ENCODE peak calls at places on chromosomes 7 and 10, in ten cellular contexts. One of them, this sample, is unnamed.

GRCh38 chr7:139523199-139523941 is at the start of gene CLEC2L:
- DNase-seq in suprapubic skin: no peak
- DNase-seq in transverse colon: no peak
- DNase-seq in GM12878: no peak
- DNase-seq in HCT116: no peak
- DNase-seq in stomach: no peak
- DNase-seq in prostate gland: no peak
- DNase-seq in sigmoid colon: no peak
- DNase-seq in esophagus muscularis mucosa: no peak
- DNase-seq in K562: no peak
- DNase-seq in this sample: no peak

GRCh38 chr7:84912993-84913635 is 273.7 kb downstream of the SEMA3D start:
- DNase-seq in K562: peak; percentile 60
- DNase-seq in HCT116: no peak
- DNase-seq in GM12878: no peak
- DNase-seq in transverse colon: no peak
- DNase-seq in prostate gland: no peak
- DNase-seq in suprapubic skin: no peak
- DNase-seq in sigmoid colon: no peak
- DNase-seq in stomach: no peak
- DNase-seq in esophagus muscularis mucosa: no peak
- DNase-seq in this sample: no peak

GRCh38 chr10:28678687-28679457 is 1.6 kb downstream of the BAMBI start:
- DNase-seq in suprapubic skin: no peak
- DNase-seq in K562: peak; percentile 73
- DNase-seq in GM12878: no peak
- DNase-seq in prostate gland: no peak
- DNase-seq in HCT116: no peak
- DNase-seq in transverse colon: no peak
- DNase-seq in sigmoid colon: no peak
- DNase-seq in stomach: no peak
- DNase-seq in esophagus muscularis mucosa: no peak
- DNase-seq in this sample: no peak

GRCh38 chr10:79209340-79209739 is 137.9 kb upstream of the PPIF start:
- DNase-seq in sigmoid colon: no peak
- DNase-seq in suprapubic skin: no peak
- DNase-seq in HCT116: no peak
- DNase-seq in transverse colon: no peak
- DNase-seq in GM12878: no peak
- DNase-seq in esophagus muscularis mucosa: no peak
- DNase-seq in K562: no peak
- DNase-seq in prostate gland: no peak
- DNase-seq in stomach: no peak
- DNase-seq in this sample: no peak

GRCh38 chr10:87675396-87676376 is 16.0 kb downstream of the PAPSS2 start:
- DNase-seq in transverse colon: no peak
- DNase-seq in HCT116: no peak
- DNase-seq in K562: no peak
- DNase-seq in esophagus muscularis mucosa: no peak
- DNase-seq in stomach: no peak
- DNase-seq in suprapubic skin: no peak
- DNase-seq in prostate gland: no peak
- DNase-seq in sigmoid colon: no peak
- DNase-seq in GM12878: no peak
- DNase-seq in this sample: no peak

GRCh38 chr7:46660402-46660801 is 739.3 kb upstream of the IGFBP3 start:
- DNase-seq in suprapubic skin: no peak
- DNase-seq in stomach: no peak
- DNase-seq in sigmoid colon: no peak
- DNase-seq in prostate gland: no peak
- DNase-seq in esophagus muscularis mucosa: no peak
- DNase-seq in transverse colon: no peak
- DNase-seq in HCT116: no peak
- DNase-seq in K562: no peak
- DNase-seq in GM12878: no peak
- DNase-seq in this sample: no peak

GRCh38 chr7:46369933-46370654 is 449.0 kb upstream of the IGFBP3 start:
- DNase-seq in stomach: no peak
- DNase-seq in HCT116: peak; percentile 7
- DNase-seq in K562: no peak
- DNase-seq in prostate gland: no peak
- DNase-seq in suprapubic skin: no peak
- DNase-seq in sigmoid colon: no peak
- DNase-seq in esophagus muscularis mucosa: no peak
- DNase-seq in GM12878: no peak
- DNase-seq in transverse colon: no peak
- DNase-seq in this sample: no peak

GRCh38 chr7:23945472-23945871 is 235.5 kb downstream of the STK31 start:
- DNase-seq in K562: no peak
- DNase-seq in sigmoid colon: no peak
- DNase-seq in esophagus muscularis mucosa: no peak
- DNase-seq in transverse colon: no peak
- DNase-seq in suprapubic skin: no peak
- DNase-seq in stomach: no peak
- DNase-seq in prostate gland: no peak
- DNase-seq in GM12878: no peak
- DNase-seq in HCT116: no peak
- DNase-seq in this sample: no peak

GRCh38 chr7:106071356-106071998 is 40.6 kb downstream of the SYPL1 start:
- DNase-seq in stomach: peak; percentile 71
- DNase-seq in transverse colon: peak; percentile 68
- DNase-seq in prostate gland: peak; percentile 61
- DNase-seq in HCT116: no peak
- DNase-seq in K562: no peak
- DNase-seq in sigmoid colon: no peak
- DNase-seq in suprapubic skin: no peak
- DNase-seq in GM12878: peak; percentile 98
- DNase-seq in esophagus muscularis mucosa: no peak
- DNase-seq in this sample: peak; percentile 73

GRCh38 chr7:92843034-92843760 is 6.8 kb upstream of the CDK6 start:
- DNase-seq in esophagus muscularis mucosa: no peak
- DNase-seq in sigmoid colon: no peak
- DNase-seq in GM12878: no peak
- DNase-seq in suprapubic skin: no peak
- DNase-seq in prostate gland: no peak
- DNase-seq in HCT116: no peak
- DNase-seq in K562: peak; percentile 30
- DNase-seq in transverse colon: no peak
- DNase-seq in stomach: no peak
- DNase-seq in this sample: no peak

GRCh38 chr7:86748843-86749720 is 105.4 kb downstream of the GRM3 start:
- DNase-seq in transverse colon: no peak
- DNase-seq in suprapubic skin: no peak
- DNase-seq in K562: no peak
- DNase-seq in HCT116: no peak
- DNase-seq in stomach: no peak
- DNase-seq in GM12878: no peak
- DNase-seq in esophagus muscularis mucosa: no peak
- DNase-seq in prostate gland: no peak
- DNase-seq in sigmoid colon: no peak
- DNase-seq in this sample: no peak

GRCh38 chr10:4982764-4983226 is 19.6 kb downstream of the AKR1C1 start:
- DNase-seq in prostate gland: no peak
- DNase-seq in stomach: peak; percentile 81
- DNase-seq in GM12878: no peak
- DNase-seq in suprapubic skin: no peak
- DNase-seq in K562: peak; percentile 24
- DNase-seq in sigmoid colon: no peak
- DNase-seq in HCT116: no peak
- DNase-seq in esophagus muscularis mucosa: no peak
- DNase-seq in transverse colon: no peak
- DNase-seq in this sample: no peak

GRCh38 chr10:72679838-72680241 is 12.1 kb upstream of the MCU start:
- DNase-seq in sigmoid colon: no peak
- DNase-seq in HCT116: no peak
- DNase-seq in suprapubic skin: no peak
- DNase-seq in prostate gland: no peak
- DNase-seq in K562: no peak
- DNase-seq in transverse colon: no peak
- DNase-seq in stomach: no peak
- DNase-seq in esophagus muscularis mucosa: peak; percentile 34
- DNase-seq in GM12878: no peak
- DNase-seq in this sample: no peak

GRCh38 chr10:13707156-13707881 is 120.6 kb downstream of the PRPF18 start:
- DNase-seq in K562: peak; percentile 84
- DNase-seq in esophagus muscularis mucosa: no peak
- DNase-seq in prostate gland: peak; percentile 77
- DNase-seq in stomach: peak; percentile 75
- DNase-seq in HCT116: no peak
- DNase-seq in transverse colon: peak; percentile 75
- DNase-seq in suprapubic skin: no peak
- DNase-seq in sigmoid colon: peak; percentile 93
- DNase-seq in GM12878: no peak
- DNase-seq in this sample: peak; percentile 65

GRCh38 chr10:3484306-3485187 is 300.5 kb downstream of the KLF6 start:
- DNase-seq in suprapubic skin: no peak
- DNase-seq in sigmoid colon: no peak
- DNase-seq in transverse colon: no peak
- DNase-seq in stomach: no peak
- DNase-seq in GM12878: peak; percentile 53
- DNase-seq in K562: no peak
- DNase-seq in HCT116: no peak
- DNase-seq in prostate gland: no peak
- DNase-seq in esophagus muscularis mucosa: no peak
- DNase-seq in this sample: no peak
- TF ChIP-seq POLR2A in suprapubic skin: no peak
- TF ChIP-seq POLR2A in sigmoid colon: no peak
- TF ChIP-seq POLR2A in transverse colon: no peak
- TF ChIP-seq POLR2A in stomach: no peak
- TF ChIP-seq POLR2A in GM12878: peak; percentile 74
- TF ChIP-seq POLR2A in K562: no peak
- TF ChIP-seq POLR2A in HCT116: no peak
- TF ChIP-seq POLR2A in prostate gland: no peak
- TF ChIP-seq POLR2A in esophagus muscularis mucosa: no peak
- TF ChIP-seq POLR2A in this sample: no peak

GRCh38 chr7:108605582-108606173 is 36.0 kb downstream of the DNAJB9 start:
- DNase-seq in prostate gland: no peak
- DNase-seq in stomach: no peak
- DNase-seq in GM12878: no peak
- DNase-seq in sigmoid colon: no peak
- DNase-seq in suprapubic skin: no peak
- DNase-seq in HCT116: no peak
- DNase-seq in K562: no peak
- DNase-seq in transverse colon: no peak
- DNase-seq in esophagus muscularis mucosa: no peak
- DNase-seq in this sample: no peak
- TF ChIP-seq POLR2AphosphoS5 in prostate gland: no peak
- TF ChIP-seq POLR2AphosphoS5 in stomach: no peak
- TF ChIP-seq POLR2AphosphoS5 in GM12878: no peak
- TF ChIP-seq POLR2AphosphoS5 in sigmoid colon: no peak
- TF ChIP-seq POLR2AphosphoS5 in suprapubic skin: no peak
- TF ChIP-seq POLR2AphosphoS5 in HCT116: no peak
- TF ChIP-seq POLR2AphosphoS5 in K562: no peak
- TF ChIP-seq POLR2AphosphoS5 in transverse colon: no peak
- TF ChIP-seq POLR2AphosphoS5 in esophagus muscularis mucosa: no peak
- TF ChIP-seq POLR2AphosphoS5 in this sample: no peak

GRCh38 chr10:314381-314780 is 179.1 kb downstream of the ZMYND11 start:
- DNase-seq in stomach: no peak
- DNase-seq in GM12878: no peak
- DNase-seq in HCT116: no peak
- DNase-seq in esophagus muscularis mucosa: no peak
- DNase-seq in K562: no peak
- DNase-seq in prostate gland: no peak
- DNase-seq in transverse colon: no peak
- DNase-seq in suprapubic skin: no peak
- DNase-seq in sigmoid colon: no peak
- DNase-seq in this sample: no peak
- H3K27ac ChIP-seq in stomach: no peak overlapping the region
- H3K27ac ChIP-seq in GM12878: no peak overlapping the region
- H3K27ac ChIP-seq in HCT116: no peak overlapping the region
- H3K27ac ChIP-seq in esophagus muscularis mucosa: no peak overlapping the region
- H3K27ac ChIP-seq in K562: no peak overlapping the region
- H3K27ac ChIP-seq in prostate gland: no peak overlapping the region
- H3K27ac ChIP-seq in transverse colon: no peak overlapping the region
- H3K27ac ChIP-seq in suprapubic skin: no peak overlapping the region
- H3K27ac ChIP-seq in sigmoid colon: no peak overlapping the region
- H3K27ac ChIP-seq in this sample: no peak overlapping the region

DNA sequence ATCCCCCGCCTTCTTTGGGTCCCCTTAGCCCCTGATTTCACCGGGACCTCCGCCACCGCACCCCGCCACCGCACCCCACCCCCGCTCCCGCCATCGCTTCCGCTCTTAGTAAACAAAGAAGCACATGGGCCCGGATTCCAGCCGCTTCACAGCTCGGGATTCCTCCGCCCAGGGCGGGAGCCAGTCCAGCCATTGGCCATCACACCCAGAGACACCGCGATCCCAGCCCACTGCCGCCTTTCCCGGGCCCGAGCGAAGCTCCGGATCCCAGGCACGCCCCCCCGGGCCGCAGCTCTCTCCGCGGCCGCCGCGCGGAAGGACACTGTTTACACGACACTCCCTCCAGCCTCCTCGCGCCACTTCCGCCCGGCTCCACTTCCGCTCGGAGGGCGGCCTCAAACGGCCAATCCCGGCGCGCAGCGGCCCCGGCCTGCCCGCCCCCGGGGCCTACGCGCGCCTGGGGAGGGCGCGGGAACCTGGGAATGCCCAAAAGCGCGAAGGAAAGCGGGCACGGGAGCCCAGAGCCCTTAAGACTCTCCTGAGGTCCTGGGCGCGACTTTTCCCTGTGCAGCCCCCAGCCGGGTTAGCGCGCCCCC is 679 bp downstream of the MCM7 start:
- DNase-seq in esophagus muscularis mucosa: peak; percentile 97
- DNase-seq in GM12878: peak; percentile 56
- DNase-seq in K562: peak; percentile 96
- DNase-seq in transverse colon: peak; percentile 95
- DNase-seq in sigmoid colon: peak; percentile 97
- DNase-seq in HCT116: peak; percentile 92
- DNase-seq in stomach: peak; percentile 95
- DNase-seq in suprapubic skin: peak; percentile 96
- DNase-seq in prostate gland: peak; percentile 95
- DNase-seq in this sample: peak; percentile 94
- TF ChIP-seq POLR2A in esophagus muscularis mucosa: no peak
- TF ChIP-seq POLR2A in GM12878: peak; percentile 54
- TF ChIP-seq POLR2A in K562: no peak
- TF ChIP-seq POLR2A in transverse colon: peak; percentile 53
- TF ChIP-seq POLR2A in sigmoid colon: no peak
- TF ChIP-seq POLR2A in HCT116: no peak
- TF ChIP-seq POLR2A in stomach: no peak
- TF ChIP-seq POLR2A in suprapubic skin: no peak
- TF ChIP-seq POLR2A in prostate gland: peak; percentile 60
- TF ChIP-seq POLR2A in this sample: no peak

DNA sequence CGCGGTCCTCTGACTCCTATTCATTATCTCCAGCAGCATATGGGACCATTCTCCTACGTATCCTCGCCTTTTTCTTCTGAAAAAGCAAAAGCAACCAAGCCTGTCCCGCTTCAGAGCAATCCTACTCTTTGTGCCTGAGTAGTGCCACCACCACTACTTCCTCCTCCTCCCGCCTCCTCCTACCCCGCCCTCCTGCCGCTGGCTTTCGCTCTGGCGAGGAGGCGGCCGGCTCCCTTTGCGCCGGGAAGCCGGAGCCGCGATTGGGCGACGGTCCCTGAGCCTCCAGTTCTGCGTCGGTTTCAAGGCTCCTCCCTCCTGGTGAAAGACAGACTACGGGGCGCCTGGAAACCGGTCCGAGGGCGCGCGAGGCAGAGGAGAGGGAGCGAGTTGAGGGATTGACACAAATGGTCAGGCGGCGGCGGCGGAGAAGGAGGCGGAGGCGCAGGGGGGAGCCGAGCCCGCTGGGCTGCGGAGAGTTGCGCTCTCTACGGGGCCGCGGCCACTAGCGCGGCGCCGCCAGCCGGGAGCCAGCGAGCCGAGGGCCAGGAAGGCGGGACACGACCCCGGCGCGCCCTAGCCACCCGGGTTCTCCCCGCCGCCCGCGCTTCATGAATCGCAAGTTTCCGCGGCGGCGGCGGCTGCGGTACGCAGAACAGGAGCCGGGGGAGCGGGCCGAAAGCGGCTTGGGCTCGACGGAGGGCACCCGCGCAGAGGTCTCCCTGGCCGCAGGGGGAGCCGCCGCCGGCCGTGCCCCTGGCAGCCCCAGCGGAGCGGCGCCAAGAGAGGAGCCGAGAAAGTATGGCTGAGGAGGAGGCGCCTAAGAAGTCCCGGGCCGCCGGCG is at the start of gene FZD1:
- DNase-seq in suprapubic skin: peak; percentile 98
- DNase-seq in HCT116: peak; percentile 95
- DNase-seq in stomach: peak; percentile 95
- DNase-seq in transverse colon: peak; percentile 96
- DNase-seq in K562: peak; percentile 99
- DNase-seq in GM12878: peak; percentile 66
- DNase-seq in sigmoid colon: peak; percentile 98
- DNase-seq in prostate gland: peak; percentile 98
- DNase-seq in esophagus muscularis mucosa: peak; percentile 99
- DNase-seq in this sample: peak; percentile 95
- TF ChIP-seq POLR2AphosphoS5 in suprapubic skin: peak; percentile 94
- TF ChIP-seq POLR2AphosphoS5 in HCT116: peak; percentile 48
- TF ChIP-seq POLR2AphosphoS5 in stomach: peak; percentile 73
- TF ChIP-seq POLR2AphosphoS5 in transverse colon: peak; percentile 84
- TF ChIP-seq POLR2AphosphoS5 in K562: peak; percentile 64
- TF ChIP-seq POLR2AphosphoS5 in GM12878: no peak
- TF ChIP-seq POLR2AphosphoS5 in sigmoid colon: peak; percentile 69
- TF ChIP-seq POLR2AphosphoS5 in prostate gland: peak; percentile 95
- TF ChIP-seq POLR2AphosphoS5 in esophagus muscularis mucosa: peak; percentile 81
- TF ChIP-seq POLR2AphosphoS5 in this sample: peak; percentile 77